ENCODE peak calls at places on chromosomes 6 and 20, in six cellular contexts. L, Q, Z, C, K and F are unnamed samples.

GRCh38 chr6:154518386-154518785 is 7.9 kb upstream of the CNKSR3 start:
- DNase-seq in L (no peak), Q (no peak), Z (no peak), C (no peak), K (no peak), F (no peak)

GRCh38 chr20:55354700-55355099 is 650.6 kb downstream of the CBLN4 start:
- DNase-seq in L (no peak), Q (no peak), Z (no peak), C (no peak), K (no peak), F (no peak)

GRCh38 chr20:61724376-61724775 is 341.3 kb downstream of the TAF4 start:
- DNase-seq in L (no peak), Q (no peak), Z (no peak), C (no peak), K (no peak), F (no peak)

GRCh38 chr6:133778414-133778813 is 110.5 kb upstream of the TCF21 start:
- DNase-seq in L (no peak), Q (no peak), Z (peak), C (peak), K (no peak), F (no peak)

GRCh38 chr6:25279748-25280616 is 808 bp downstream of the CARMIL1 start:
- DNase-seq in L (peak), Q (peak), Z (no peak), C (peak), K (peak), F (no peak)

GRCh38 chr6:11771473-11772048 is 7.0 kb downstream of the ADTRP start:
- DNase-seq in L (no peak), Q (no peak), Z (no peak), C (no peak), K (no peak), F (peak)

GRCh38 chr6:169851641-169852503 is 100.5 kb downstream of the ERMARD start:
- DNase-seq in L (peak), Q (no peak), Z (peak), C (peak), K (peak), F (peak)

GRCh38 chr20:43736588-43737091 is 9.8 kb upstream of the GTSF1L start:
- DNase-seq in L (no peak), Q (no peak), Z (no peak), C (no peak), K (no peak), F (no peak)

GRCh38 chr20:24948939-24949679 is at the start of gene CST7:
- DNase-seq in L (peak), Q (peak), Z (peak), C (no peak), K (peak), F (peak)

GRCh38 chr6:97049254-97050004 is 124.9 kb downstream of the KLHL32 start:
- DNase-seq in L (no peak), Q (no peak), Z (no peak), C (no peak), K (no peak), F (no peak)

GRCh38 chr6:170291271-170292110 is 613 bp upstream of the DLL1 start:
- DNase-seq in L (peak), Q (peak), Z (no peak), C (peak), K (peak), F (peak)

GRCh38 chr6:166751051-166751595 is 124.1 kb upstream of the RPS6KA2 start:
- DNase-seq in L (no peak), Q (no peak), Z (no peak), C (no peak), K (no peak), F (no peak)

GRCh38 chr6:32906539-32906938 is 34.3 kb downstream of the HLA-DMB start:
- DNase-seq in L (no peak), Q (no peak), Z (peak), C (no peak), K (no peak), F (no peak)

GRCh38 chr6:158752613-158753012 is 66.6 kb downstream of the EZR start:
- DNase-seq in L (no peak), Q (no peak), Z (no peak), C (no peak), K (peak), F (no peak)

GRCh38 chr6:90136850-90137249 is 159.8 kb downstream of the BACH2 start:
- DNase-seq in L (no peak), Q (no peak), Z (no peak), C (no peak), K (no peak), F (no peak)
- H3K27ac ChIP-seq in L (no peak), Q (no peak), Z (peak), C (peak), K (no peak), F (no peak)

GRCh38 chr6:27296106-27296783 is 15.8 kb downstream of the POM121L2 start:
- DNase-seq in L (no peak), Q (no peak), Z (peak), C (no peak), K (no peak), F (no peak)
- H3K4me3 ChIP-seq in L (no peak), Q (no peak), Z (peak), C (no peak), K (no peak), F (no peak)

DNA sequence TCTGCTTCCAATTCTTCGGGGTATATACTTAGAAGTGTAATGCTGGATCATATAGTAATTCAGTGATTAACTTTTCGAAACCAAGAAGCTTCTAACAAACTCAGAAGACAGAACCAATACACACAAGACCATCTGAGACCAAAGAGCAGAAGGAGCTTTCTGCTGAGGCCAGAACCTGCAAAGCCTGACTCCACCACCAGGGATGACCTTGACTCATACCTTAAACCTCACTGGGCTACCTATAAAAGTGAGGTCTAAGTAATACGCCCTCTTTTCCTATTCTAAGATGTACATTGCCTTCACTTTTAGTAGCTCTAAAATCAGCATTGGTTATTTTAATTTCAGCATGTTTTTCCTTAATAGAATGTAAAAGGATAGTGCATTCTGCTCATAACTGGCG is 84.8 kb downstream of the FOXF2 start:
- DNase-seq in L (no peak), Q (no peak), Z (no peak), C (no peak), K (no peak), F (no peak)
- TF ChIP-seq CTCF in L (no peak), Q (no peak), Z (peak), C (no peak), K (no peak), F (no peak)

DNA sequence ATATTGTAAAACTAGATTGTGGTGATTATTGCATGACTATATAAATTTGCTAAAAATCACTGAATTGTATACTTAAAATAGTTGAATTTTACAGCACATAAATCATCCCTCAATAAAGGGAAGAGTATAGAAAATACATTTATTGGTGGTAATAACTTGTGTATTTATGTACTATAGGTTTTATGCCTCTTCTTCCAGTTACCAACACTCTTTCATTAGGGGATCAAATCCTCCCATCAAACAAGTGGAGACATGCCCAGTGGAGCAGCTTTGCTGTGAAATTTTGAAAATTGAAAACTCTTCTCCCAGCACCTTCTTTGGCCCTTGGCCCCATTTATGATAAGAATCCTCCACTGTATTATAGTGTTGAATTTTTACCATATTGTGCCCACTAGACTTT is 10.1 kb upstream of the SSR1 start:
- DNase-seq in L (no peak), Q (no peak), Z (no peak), C (no peak), K (no peak), F (no peak)
- H3K27ac ChIP-seq in L (no peak), Q (no peak), Z (no peak), C (no peak), K (no peak), F (no peak)

GRCh38 chr6:10418862-10419748 is 4.2 kb upstream of the TFAP2A start:
- DNase-seq in L (no peak), Q (peak), Z (peak), C (no peak), K (no peak), F (no peak)

GRCh38 chr6:10418361-10418861 is 3.5 kb upstream of the TFAP2A start:
- DNase-seq in L (no peak), Q (no peak), Z (no peak), C (no peak), K (no peak), F (no peak)

GRCh38 chr6:10416863-10417641 is 2.2 kb upstream of the TFAP2A start:
- DNase-seq in L (no peak), Q (peak), Z (no peak), C (no peak), K (no peak), F (no peak)

GRCh38 chr6:10416516-10416862 is 1.6 kb upstream of the TFAP2A start:
- DNase-seq in L (no peak), Q (no peak), Z (no peak), C (no peak), K (no peak), F (no peak)

GRCh38 chr6:10417681-10418104 is 2.8 kb upstream of the TFAP2A start:
- DNase-seq in L (no peak), Q (peak), Z (no peak), C (no peak), K (no peak), F (no peak)
- H3K4me3 ChIP-seq in L (no peak), Q (no peak), Z (no peak), C (no peak), K (no peak), F (no peak)

GRCh38 chr6:142886431-142887170 is 58.4 kb downstream of the HIVEP2 start:
- DNase-seq in L (no peak), Q (no peak), Z (peak), C (no peak), K (no peak), F (no peak)
- TF ChIP-seq CTCF in L (peak), Q (peak), Z (peak), C (peak), K (peak), F (no peak)

DNA sequence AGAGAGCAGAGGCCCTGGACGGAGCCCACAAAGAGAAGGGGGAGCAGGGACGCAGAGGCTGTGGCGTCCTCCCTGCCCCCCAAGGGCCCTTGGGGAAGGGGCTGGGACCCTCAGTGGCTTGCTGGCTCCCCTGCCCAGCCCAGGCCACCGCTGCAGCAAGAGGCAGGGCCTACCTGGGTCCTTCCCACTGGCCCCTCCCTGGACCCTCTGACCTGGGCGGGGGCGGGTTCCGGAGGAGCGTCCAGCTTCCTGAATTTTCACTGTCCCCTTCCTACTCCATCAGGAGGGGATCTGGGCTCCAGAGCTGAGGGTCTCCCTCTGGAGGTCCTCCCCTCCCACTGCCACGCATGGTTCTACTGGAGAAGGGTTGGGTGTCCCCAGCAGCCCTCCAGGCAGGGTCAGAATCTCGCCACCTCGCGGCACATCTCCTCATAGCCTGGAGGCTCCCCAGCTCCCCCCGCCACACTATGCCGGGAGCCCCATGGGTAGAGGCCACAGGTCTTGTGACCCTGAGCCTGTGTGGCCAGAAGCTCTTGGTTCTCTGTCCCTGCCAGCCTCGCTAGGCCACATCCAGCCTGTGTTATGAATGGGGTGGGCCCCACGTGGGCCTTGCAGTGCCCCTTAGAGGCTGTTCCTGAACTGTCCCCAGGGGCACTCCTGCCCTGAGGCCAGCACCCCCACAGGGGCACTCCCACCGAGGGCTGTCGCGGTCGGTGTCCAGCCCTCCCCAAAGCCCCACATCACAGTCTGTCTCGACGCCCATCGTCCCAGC is 1.0 kb upstream of the SOX18 start:
- DNase-seq in L (peak), Q (no peak), Z (no peak), C (no peak), K (no peak), F (no peak)
- H3K27ac ChIP-seq in L (peak), Q (peak), Z (no peak), C (peak), K (peak), F (peak)

DNA sequence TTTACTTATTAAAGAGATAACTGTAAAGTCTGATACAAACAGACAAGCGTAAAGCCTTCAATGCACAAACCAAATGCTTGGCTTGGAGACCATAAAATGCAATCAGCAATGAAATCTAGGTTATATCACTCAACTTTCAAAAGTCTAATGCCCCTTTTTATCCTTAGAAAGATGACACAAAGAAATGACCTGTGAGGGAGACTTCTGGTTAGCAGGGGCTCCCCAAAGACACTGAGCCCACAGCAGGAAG is 88.4 kb downstream of the HIVEP2 start:
- DNase-seq in L (no peak), Q (no peak), Z (no peak), C (no peak), K (no peak), F (no peak)
- H3K4me3 ChIP-seq in L (no peak), Q (no peak), Z (no peak), C (no peak), K (no peak), F (no peak)

GRCh38 chr20:3674995-3675900 is 6.6 kb downstream of the ADAM33 start:
- DNase-seq in L (no peak), Q (no peak), Z (no peak), C (no peak), K (no peak), F (no peak)

GRCh38 chr20:3673551-3674070 is 8.2 kb downstream of the ADAM33 start:
- DNase-seq in L (no peak), Q (no peak), Z (no peak), C (no peak), K (no peak), F (no peak)

GRCh38 chr20:3671986-3672863 is 9.0 kb upstream of the GFRA4 start:
- DNase-seq in L (no peak), Q (peak), Z (no peak), C (no peak), K (no peak), F (no peak)

GRCh38 chr20:3672864-3673550 is 8.8 kb downstream of the ADAM33 start:
- DNase-seq in L (no peak), Q (peak), Z (no peak), C (no peak), K (no peak), F (no peak)

DNA sequence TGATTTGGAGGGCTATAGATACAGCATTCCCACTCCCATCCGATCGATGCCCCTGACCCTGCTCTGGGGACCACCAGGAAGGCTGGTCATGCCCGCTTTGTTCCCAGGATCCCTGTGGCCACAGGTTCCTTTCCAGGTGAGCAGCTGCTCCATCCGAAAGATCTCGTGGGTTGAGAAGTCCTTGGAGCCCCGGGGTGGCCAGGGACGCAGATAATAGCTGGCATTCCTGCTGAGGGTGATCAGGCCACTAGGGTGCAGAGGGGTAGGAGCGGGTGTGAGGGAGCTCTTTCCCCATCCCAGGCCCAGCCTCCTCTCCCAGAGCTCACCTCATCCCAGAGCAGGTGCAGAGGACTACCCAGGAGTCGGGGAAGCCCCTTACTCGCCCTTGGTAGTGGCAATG is 7.4 kb downstream of the ADAM33 start:
- DNase-seq in L (no peak), Q (no peak), Z (no peak), C (no peak), K (no peak), F (no peak)
- TF ChIP-seq CTCF in L (no peak), Q (no peak), Z (no peak), C (no peak), K (no peak), F (no peak)

GRCh38 chr6:75620387-75621304 is 19.0 kb downstream of the SENP6 start:
- DNase-seq in L (no peak), Q (no peak), Z (peak), C (no peak), K (no peak), F (no peak)
- H3K27ac ChIP-seq in L (peak), Q (no peak), Z (no peak), C (no peak), K (no peak), F (peak)